ENCODE peak calls at places on chromosomes 13 and 19, in seven cellular contexts. U is GM23248, S is endodermal cell, M is PC-3, K is HCT116, Z is mammary epithelial cell, X is keratinocyte. W is an unnamed sample.

GRCh38 chr19:43596842-43597461 is 557 bp downstream of the ZNF576 start:
- DNase-seq in U (peak), S (no peak), X (no peak), K (no peak), Z (no peak), M (no peak), W (no peak)

GRCh38 chr13:26045123-26045522 is 6.7 kb downstream of the SHISA2 start:
- DNase-seq in M (no peak), Z (no peak), U (no peak), X (no peak), S (no peak), K (no peak), W (no peak)

GRCh38 chr13:112722433-112723250 is 32.8 kb downstream of the ATP11A start:
- DNase-seq in K (peak), Z (peak), M (peak), U (peak), X (peak), S (peak), W (peak)

GRCh38 chr19:4732680-4733114 is 9.1 kb upstream of the DPP9 start:
- DNase-seq in X (no peak), K (peak), Z (peak), M (peak), U (peak), S (peak), W (no peak)

GRCh38 chr19:8138201-8138600 is 11.2 kb downstream of the FBN3 start:
- DNase-seq in U (no peak), S (no peak), M (no peak), Z (no peak), K (no peak), X (no peak), W (no peak)

GRCh38 chr13:88908896-88909535 is 1237.8 kb downstream of the SLITRK5 start:
- DNase-seq in S (no peak), Z (peak), M (no peak), K (no peak), X (no peak), U (no peak), W (no peak)

GRCh38 chr19:30649934-30650614 is 277.9 kb downstream of the ZNF536 start:
- DNase-seq in K (peak), U (peak), M (peak), S (peak), X (no peak), Z (peak), W (no peak)

GRCh38 chr13:50450279-50450678 is 393.2 kb downstream of the DLEU7 start:
- DNase-seq in X (no peak), U (no peak), Z (no peak), M (no peak), K (no peak), S (no peak), W (no peak)

GRCh38 chr19:19276386-19276785 is 3.3 kb upstream of the TM6SF2 start:
- DNase-seq in Z (no peak), U (peak), S (no peak), K (no peak), X (no peak), M (no peak), W (no peak)

GRCh38 chr13:102901615-102902305 is 55.9 kb downstream of the ERCC5 start:
- DNase-seq in K (no peak), X (no peak), U (peak), Z (peak), S (no peak), M (peak), W (no peak)

GRCh38 chr19:3375221-3376088 is 9.1 kb downstream of the NFIC start:
- DNase-seq in Z (no peak), M (no peak), X (no peak), U (peak), S (peak), K (no peak), W (peak)

GRCh38 chr13:43730642-43731041 is 56.1 kb downstream of the ENOX1 start:
- DNase-seq in K (no peak), S (no peak), M (no peak), Z (peak), U (peak), X (no peak), W (peak)

GRCh38 chr13:71871844-71872243 is 4.8 kb upstream of the DACH1 start:
- DNase-seq in K (no peak), X (no peak), Z (no peak), S (no peak), M (no peak), U (no peak), W (no peak)

GRCh38 chr13:25489238-25489637 is 117.5 kb downstream of the ATP8A2 start:
- DNase-seq in U (peak), X (no peak), S (peak), Z (no peak), K (no peak), M (no peak), W (no peak)

GRCh38 chr13:109750376-109750775 is 36.0 kb downstream of the IRS2 start:
- DNase-seq in S (no peak), Z (no peak), X (no peak), K (no peak), U (no peak), M (no peak), W (no peak)

GRCh38 chr13:106602178-106602577 is 34.2 kb upstream of the ARGLU1 start:
- DNase-seq in S (no peak), X (no peak), M (no peak), U (no peak), Z (no peak), K (no peak), W (no peak)

GRCh38 chr19:58153386-58153785 is 2.8 kb upstream of the ZNF329 start:
- DNase-seq in U (no peak), S (no peak), M (no peak), K (no peak), X (no peak), Z (no peak), W (no peak)

DNA sequence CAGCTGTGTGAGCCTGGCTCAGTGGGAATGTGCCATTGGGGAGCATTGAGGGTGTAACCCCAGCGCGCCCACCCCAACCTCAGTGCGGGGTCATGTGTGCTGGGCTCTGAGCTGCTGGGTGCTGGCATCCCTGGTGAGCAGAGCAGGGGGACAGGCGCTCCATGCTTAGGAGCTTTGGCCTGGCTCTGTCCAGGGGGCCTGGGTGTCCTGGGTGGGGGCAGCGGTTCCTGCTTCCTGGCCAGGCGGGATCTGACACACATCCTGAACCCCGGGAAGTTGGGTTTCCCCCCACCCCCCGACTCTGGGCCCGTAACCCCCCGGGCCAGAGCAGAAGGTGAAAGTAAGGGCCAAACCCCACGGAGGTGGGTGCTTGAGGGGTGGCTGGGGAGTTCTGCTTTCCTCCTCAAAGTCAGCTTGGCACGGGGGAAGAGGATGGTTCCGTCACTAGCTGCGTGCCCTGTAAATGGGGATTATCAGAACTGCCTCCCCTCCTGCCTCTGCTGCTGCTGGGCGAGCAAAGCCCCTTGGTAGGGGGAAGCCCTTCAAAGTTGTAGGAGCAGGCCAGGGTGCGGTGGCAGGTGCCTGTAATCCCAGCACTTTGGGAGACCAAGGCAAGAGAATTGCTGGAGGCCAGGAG is 1.7 kb downstream of the LRP3 start:
- DNase-seq in Z (no peak), K (no peak), S (no peak), X (no peak), U (no peak), M (no peak), W (peak)
- H3K9ac ChIP-seq in Z (no peak), K (peak), S (no peak), X (no peak), U (peak), M (no peak), W (no peak)

GRCh38 chr19:36564391-36564790 is 8.7 kb downstream of the ZNF529 start:
- DNase-seq in U (no peak), K (no peak), Z (no peak), M (no peak), X (no peak), S (no peak), W (no peak)
- H3K9ac ChIP-seq in U (no peak), K (no peak), Z (no peak), M (no peak), X (no peak), S (no peak), W (no peak)

GRCh38 chr19:40264314-40265054 is 20.7 kb downstream of the AKT2 start:
- DNase-seq in U (no peak), S (no peak), K (no peak), M (no peak), X (no peak), Z (no peak), W (peak)
- H3K9ac ChIP-seq in U (no peak), S (no peak), K (no peak), M (no peak), X (no peak), Z (no peak), W (no peak)

GRCh38 chr19:45971260-45971902 is 2.3 kb downstream of the NOVA2 start:
- DNase-seq in S (no peak), K (no peak), U (no peak), X (no peak), Z (no peak), M (no peak), W (no peak)

GRCh38 chr19:45975296-45975695 is 1.6 kb upstream of the NOVA2 start:
- DNase-seq in X (no peak), M (no peak), K (no peak), U (no peak), Z (no peak), S (no peak), W (no peak)

GRCh38 chr19:45972081-45972943 is 1.4 kb downstream of the NOVA2 start:
- DNase-seq in Z (no peak), U (no peak), M (no peak), X (no peak), K (no peak), S (peak), W (no peak)

GRCh38 chr19:45973564-45974338 is at the start of gene NOVA2:
- DNase-seq in Z (peak), U (peak), K (peak), X (no peak), S (peak), M (peak), W (peak)

DNA sequence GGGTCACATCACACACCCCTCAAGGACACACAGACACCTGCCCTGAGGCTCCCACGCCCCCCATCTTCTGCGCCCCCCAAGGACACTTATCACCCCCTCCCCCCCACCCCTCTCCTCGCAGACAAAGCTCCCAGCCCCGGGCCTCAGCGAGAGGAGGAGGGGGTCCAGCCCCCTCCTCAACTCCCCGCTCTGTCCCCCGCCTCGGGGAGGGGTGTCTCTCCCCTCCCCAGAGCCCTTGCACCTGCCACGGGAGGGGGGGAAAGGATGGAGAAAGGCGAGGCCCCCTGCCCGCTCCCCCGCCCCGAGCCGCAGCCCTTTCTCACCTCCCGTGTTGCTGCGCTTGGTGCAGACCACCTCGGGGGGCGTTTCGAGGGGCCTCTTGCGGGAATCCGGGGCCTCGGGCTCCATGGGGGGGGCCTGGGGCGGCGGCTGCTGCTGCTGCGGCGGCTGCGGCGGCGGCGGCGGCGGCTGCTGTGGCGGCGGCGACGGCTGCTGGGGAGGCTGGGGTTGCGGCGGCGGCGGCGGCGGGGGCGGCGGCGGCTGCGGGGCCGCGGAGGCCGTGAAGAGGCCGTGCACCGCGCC is 630 bp downstream of the NOVA2 start:
- DNase-seq in S (no peak), U (no peak), X (no peak), K (no peak), Z (no peak), M (no peak), W (no peak)
- H3K9ac ChIP-seq in S (no peak), U (no peak), X (no peak), K (no peak), Z (no peak), M (no peak), W (no peak)

DNA sequence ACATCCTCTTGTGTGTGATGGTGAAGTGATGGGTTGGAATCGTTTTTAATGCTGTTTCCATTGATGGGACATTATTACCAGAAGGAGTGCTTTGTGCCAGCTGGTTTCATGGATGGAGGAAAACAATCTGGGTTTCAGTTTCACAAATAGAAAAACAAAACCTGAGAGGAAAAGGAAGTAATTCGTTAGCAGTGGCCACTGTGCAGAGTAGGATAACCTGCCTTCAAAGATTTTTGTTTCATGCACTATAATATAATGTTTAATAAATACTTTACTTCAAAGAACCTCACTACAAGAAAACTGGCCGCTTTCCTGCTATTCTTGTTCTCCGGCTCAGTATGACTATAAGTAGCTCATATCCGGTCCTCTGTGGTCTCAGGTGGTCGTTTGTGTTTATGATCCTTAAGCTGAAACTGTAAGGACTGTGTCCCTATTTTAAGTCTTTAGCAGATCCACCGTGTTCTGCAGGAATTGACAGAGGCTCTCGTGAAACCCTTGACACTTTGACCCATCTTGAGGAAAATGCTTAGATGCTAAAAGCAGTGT is 104.7 kb downstream of the GGACT start:
- DNase-seq in S (no peak), Z (no peak), M (no peak), K (no peak), X (no peak), U (no peak), W (no peak)
- H3K9ac ChIP-seq in S (no peak), Z (no peak), M (no peak), K (no peak), X (no peak), U (no peak), W (no peak)

DNA sequence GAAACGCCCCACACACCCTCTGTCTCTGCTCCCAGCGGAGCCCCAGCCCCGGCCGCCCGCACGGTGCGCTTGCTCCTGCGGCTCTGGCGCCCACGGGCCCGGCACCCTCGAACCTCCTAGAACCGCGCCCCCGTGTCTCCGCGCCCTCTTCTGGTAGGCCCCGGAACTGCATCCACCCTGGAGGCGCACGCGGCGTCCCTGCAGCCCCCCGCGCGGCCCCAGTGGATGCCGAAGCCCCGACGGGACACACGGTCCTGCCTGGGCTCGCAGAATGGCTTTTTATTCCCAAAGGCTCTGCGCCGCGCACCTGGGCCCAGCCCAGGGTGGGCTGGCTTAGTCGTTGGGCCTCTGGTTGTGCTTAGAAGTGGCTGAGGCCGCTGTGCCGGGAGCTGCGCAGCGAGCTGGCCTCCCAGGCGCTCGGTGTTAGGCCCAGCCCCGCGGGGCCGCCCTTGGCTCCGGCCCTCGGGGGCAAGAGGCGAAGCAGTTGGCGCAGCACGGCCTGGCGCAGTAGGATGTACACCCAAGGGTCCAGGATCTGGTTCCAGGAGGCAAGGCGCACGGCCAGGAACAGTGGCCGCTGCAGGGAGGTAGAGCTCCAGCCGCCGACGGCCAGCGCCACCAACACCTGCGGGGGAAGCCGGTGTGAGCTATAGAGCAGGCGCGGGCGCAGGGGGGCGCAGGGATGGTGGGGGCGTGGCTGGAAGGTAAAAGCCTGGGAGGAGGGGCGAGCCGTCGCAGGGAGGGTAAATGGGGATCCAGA is 2.8 kb downstream of the PTGER1 start:
- DNase-seq in S (peak), K (peak), X (no peak), Z (no peak), M (peak), U (peak), W (peak)
- H3K9ac ChIP-seq in S (no peak), K (peak), X (no peak), Z (no peak), M (no peak), U (no peak), W (no peak)

DNA sequence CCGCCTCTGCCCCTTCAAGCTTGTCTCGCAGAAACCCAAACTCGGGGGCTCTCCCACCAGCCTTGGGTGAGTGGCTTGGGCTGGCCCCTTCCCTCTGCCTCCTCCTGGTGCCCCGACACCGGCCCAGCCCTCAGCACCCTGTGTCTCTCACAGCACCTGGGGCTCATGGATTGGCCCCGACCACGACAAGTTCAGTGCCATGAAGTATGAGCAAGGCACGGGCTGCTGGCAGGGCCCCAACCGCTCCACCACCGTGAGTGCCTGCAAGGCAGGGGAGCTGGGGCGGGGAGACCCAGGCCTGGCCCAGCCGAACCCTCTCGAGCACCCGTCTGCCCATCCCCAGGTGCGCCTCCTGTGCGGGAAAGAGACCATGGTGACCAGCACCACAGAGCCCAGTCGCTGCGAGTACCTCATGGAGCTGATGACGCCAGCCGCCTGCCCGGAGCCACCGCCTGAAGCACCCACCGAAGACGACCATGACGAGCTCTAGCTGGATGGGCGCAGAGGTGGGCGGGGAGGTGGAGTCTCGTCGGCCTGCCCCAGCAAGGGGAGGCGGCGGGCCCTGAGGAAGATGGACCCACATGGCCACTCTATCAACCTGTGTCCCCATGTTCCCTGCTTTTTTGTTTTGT is 13.6 kb downstream of the PRKCSH start:
- DNase-seq in M (no peak), X (no peak), K (no peak), U (no peak), S (no peak), Z (no peak), W (peak)
- H3K9ac ChIP-seq in M (no peak), X (no peak), K (no peak), U (no peak), S (no peak), Z (no peak), W (no peak)

GRCh38 chr19:1812426-1813196 is 535 bp upstream of the ATP8B3 start:
- DNase-seq in S (peak), Z (peak), U (peak), K (peak), X (peak), M (peak), W (peak)

GRCh38 chr19:1811942-1812425 is at the start of gene ATP8B3:
- DNase-seq in Z (no peak), S (no peak), U (no peak), M (no peak), X (peak), K (no peak), W (no peak)

GRCh38 chr19:1810439-1811160 is 1.5 kb downstream of the ATP8B3 start:
- DNase-seq in Z (no peak), X (no peak), U (no peak), M (no peak), K (no peak), S (no peak), W (no peak)

GRCh38 chr19:1809663-1810062 is 2.4 kb downstream of the ATP8B3 start:
- DNase-seq in S (no peak), M (no peak), X (no peak), K (no peak), Z (no peak), U (no peak), W (no peak)

DNA sequence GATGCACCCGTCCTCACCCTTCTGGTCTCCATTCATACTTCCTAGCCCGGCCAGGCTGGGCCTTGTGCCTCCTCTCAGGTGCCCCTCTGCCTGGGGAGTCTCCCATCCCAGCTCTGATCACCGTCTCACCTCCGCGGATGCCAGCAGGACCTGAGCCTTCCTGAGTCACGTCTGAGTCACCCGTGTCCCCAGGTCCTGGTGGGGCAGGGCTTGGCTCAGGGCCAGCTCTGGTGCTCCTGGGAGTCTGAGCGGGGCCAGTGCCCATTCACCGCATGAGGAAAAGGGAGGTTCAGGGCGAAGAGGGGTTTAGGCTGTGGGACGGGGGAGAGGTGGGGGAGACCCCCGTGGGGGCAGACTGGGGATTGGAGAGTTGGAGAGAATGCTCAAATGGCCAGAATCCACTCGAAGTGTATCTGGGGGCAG is 593 bp downstream of the ATP8B3 start:
- DNase-seq in U (peak), M (peak), K (peak), X (peak), Z (peak), S (no peak), W (peak)
- H3K9ac ChIP-seq in U (peak), M (peak), K (peak), X (peak), Z (no peak), S (no peak), W (no peak)

DNA sequence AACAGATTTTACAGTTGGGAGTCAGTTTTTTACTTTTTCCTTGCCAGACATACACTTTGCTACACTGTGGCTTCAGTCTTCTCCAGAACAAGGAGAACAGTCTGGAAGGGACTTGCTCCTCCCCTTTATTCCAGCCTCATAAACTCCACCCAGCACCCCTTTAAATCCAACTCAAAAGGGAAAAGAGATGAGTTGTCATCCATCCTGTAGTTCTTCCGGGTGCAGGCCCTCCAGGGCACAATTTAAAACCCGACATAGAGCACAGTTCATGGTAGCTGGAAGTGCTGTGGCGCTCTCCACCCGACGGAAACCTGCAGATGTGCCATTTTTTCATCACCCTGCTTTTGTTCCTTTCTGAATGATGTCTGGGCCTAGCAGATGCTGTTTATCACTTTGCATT is 98.9 kb downstream of the ZAR1L start:
- DNase-seq in M (no peak), U (no peak), K (no peak), X (no peak), S (no peak), Z (no peak), W (no peak)
- H3K9ac ChIP-seq in M (no peak), U (no peak), K (no peak), X (no peak), S (no peak), Z (no peak), W (no peak)

GRCh38 chr19:12786149-12786870 is 5.0 kb upstream of the JUNB start:
- DNase-seq in M (peak), S (peak), X (no peak), Z (no peak), U (no peak), K (no peak), W (peak)
- H3K9ac ChIP-seq in M (peak), S (no peak), X (peak), Z (peak), U (no peak), K (peak), W (peak)

W was measured in kidney.